ENCODE peak calls at places on chromosomes 12 and 14, in eight cellular contexts. One of them, this sample, is unnamed.

GRCh38 chr12:132329036-132329738 is at the start of gene GALNT9:
- DNase-seq in Calu3: no peak
- DNase-seq in progenitor cell of endocrine pancreas: peak
- DNase-seq in sigmoid colon: no peak
- DNase-seq in heart right ventricle: no peak
- DNase-seq in WTC11: peak
- DNase-seq in D721Med: no peak
- DNase-seq in AG09319: no peak
- DNase-seq in this sample: no peak

GRCh38 chr12:88571543-88571942 is 8.7 kb downstream of the KITLG start:
- DNase-seq in Calu3: no peak
- DNase-seq in progenitor cell of endocrine pancreas: no peak
- DNase-seq in sigmoid colon: no peak
- DNase-seq in heart right ventricle: no peak
- DNase-seq in WTC11: no peak
- DNase-seq in D721Med: no peak
- DNase-seq in AG09319: peak
- DNase-seq in this sample: no peak

GRCh38 chr14:67940894-67941455 is 121.4 kb downstream of the RAD51B start:
- DNase-seq in Calu3: no peak
- DNase-seq in progenitor cell of endocrine pancreas: no peak
- DNase-seq in sigmoid colon: no peak
- DNase-seq in heart right ventricle: peak
- DNase-seq in WTC11: no peak
- DNase-seq in D721Med: no peak
- DNase-seq in AG09319: peak
- DNase-seq in this sample: no peak

GRCh38 chr14:29016050-29016900 is 249.7 kb downstream of the FOXG1 start:
- DNase-seq in Calu3: peak
- DNase-seq in progenitor cell of endocrine pancreas: peak
- DNase-seq in sigmoid colon: no peak
- DNase-seq in heart right ventricle: no peak
- DNase-seq in WTC11: peak
- DNase-seq in D721Med: no peak
- DNase-seq in AG09319: peak
- DNase-seq in this sample: no peak

GRCh38 chr12:56040151-56040550 is 1.6 kb upstream of the RPS26 start:
- DNase-seq in Calu3: no peak
- DNase-seq in progenitor cell of endocrine pancreas: no peak
- DNase-seq in sigmoid colon: no peak
- DNase-seq in heart right ventricle: no peak
- DNase-seq in WTC11: no peak
- DNase-seq in D721Med: no peak
- DNase-seq in AG09319: no peak
- DNase-seq in this sample: no peak

GRCh38 chr14:61774861-61775260 is 12.6 kb downstream of the SNAPC1 start:
- DNase-seq in Calu3: no peak
- DNase-seq in progenitor cell of endocrine pancreas: no peak
- DNase-seq in sigmoid colon: no peak
- DNase-seq in heart right ventricle: no peak
- DNase-seq in WTC11: no peak
- DNase-seq in D721Med: no peak
- DNase-seq in AG09319: no peak
- DNase-seq in this sample: no peak

GRCh38 chr12:6310771-6311610 is 509 bp downstream of the PLEKHG6 start:
- DNase-seq in Calu3: no peak
- DNase-seq in progenitor cell of endocrine pancreas: no peak
- DNase-seq in sigmoid colon: peak
- DNase-seq in heart right ventricle: no peak
- DNase-seq in WTC11: peak
- DNase-seq in D721Med: no peak
- DNase-seq in AG09319: no peak
- DNase-seq in this sample: no peak

GRCh38 chr14:91402278-91403068 is 15.1 kb downstream of the CCDC88C start:
- DNase-seq in Calu3: peak
- DNase-seq in progenitor cell of endocrine pancreas: no peak
- DNase-seq in sigmoid colon: no peak
- DNase-seq in heart right ventricle: peak
- DNase-seq in WTC11: no peak
- DNase-seq in D721Med: peak
- DNase-seq in AG09319: no peak
- DNase-seq in this sample: peak

GRCh38 chr12:21500786-21501257 is 613 bp downstream of the RECQL start:
- DNase-seq in Calu3: no peak
- DNase-seq in progenitor cell of endocrine pancreas: no peak
- DNase-seq in sigmoid colon: no peak
- DNase-seq in heart right ventricle: no peak
- DNase-seq in WTC11: no peak
- DNase-seq in D721Med: no peak
- DNase-seq in AG09319: no peak
- DNase-seq in this sample: no peak

GRCh38 chr14:101563654-101564443 is 2.6 kb downstream of the DIO3 start:
- DNase-seq in Calu3: no peak
- DNase-seq in progenitor cell of endocrine pancreas: no peak
- DNase-seq in sigmoid colon: no peak
- DNase-seq in heart right ventricle: no peak
- DNase-seq in WTC11: peak
- DNase-seq in D721Med: no peak
- DNase-seq in AG09319: no peak
- DNase-seq in this sample: peak

GRCh38 chr12:6528539-6529235 is 5.6 kb upstream of the GAPDH start:
- DNase-seq in Calu3: no peak
- DNase-seq in progenitor cell of endocrine pancreas: no peak
- DNase-seq in sigmoid colon: no peak
- DNase-seq in heart right ventricle: no peak
- DNase-seq in WTC11: no peak
- DNase-seq in D721Med: no peak
- DNase-seq in AG09319: no peak
- DNase-seq in this sample: no peak

GRCh38 chr14:56844603-56845002 is 34.3 kb upstream of the OTX2 start:
- DNase-seq in Calu3: no peak
- DNase-seq in progenitor cell of endocrine pancreas: no peak
- DNase-seq in sigmoid colon: no peak
- DNase-seq in heart right ventricle: no peak
- DNase-seq in WTC11: no peak
- DNase-seq in D721Med: no peak
- DNase-seq in AG09319: no peak
- DNase-seq in this sample: no peak

GRCh38 chr12:18430425-18431048 is 169.2 kb downstream of the PIK3C2G start:
- DNase-seq in Calu3: peak
- DNase-seq in progenitor cell of endocrine pancreas: peak
- DNase-seq in sigmoid colon: no peak
- DNase-seq in heart right ventricle: peak
- DNase-seq in WTC11: peak
- DNase-seq in D721Med: no peak
- DNase-seq in AG09319: peak
- DNase-seq in this sample: no peak

GRCh38 chr12:88575361-88575959 is 4.8 kb downstream of the KITLG start:
- DNase-seq in Calu3: no peak
- DNase-seq in progenitor cell of endocrine pancreas: no peak
- DNase-seq in sigmoid colon: no peak
- DNase-seq in heart right ventricle: no peak
- DNase-seq in WTC11: no peak
- DNase-seq in D721Med: no peak
- DNase-seq in AG09319: no peak
- DNase-seq in this sample: no peak

GRCh38 chr14:91575469-91576208 is 65.5 kb upstream of the PPP4R3A start:
- DNase-seq in Calu3: peak
- DNase-seq in progenitor cell of endocrine pancreas: no peak
- DNase-seq in sigmoid colon: no peak
- DNase-seq in heart right ventricle: no peak
- DNase-seq in WTC11: no peak
- DNase-seq in D721Med: no peak
- DNase-seq in AG09319: no peak
- DNase-seq in this sample: no peak

GRCh38 chr12:86838709-86839108 is 582.5 kb upstream of the MGAT4C start:
- DNase-seq in Calu3: no peak
- DNase-seq in progenitor cell of endocrine pancreas: no peak
- DNase-seq in sigmoid colon: no peak
- DNase-seq in heart right ventricle: no peak
- DNase-seq in WTC11: no peak
- DNase-seq in D721Med: no peak
- DNase-seq in AG09319: no peak
- DNase-seq in this sample: no peak
- TF ChIP-seq CTCF in Calu3: no peak
- TF ChIP-seq CTCF in progenitor cell of endocrine pancreas: no peak
- TF ChIP-seq CTCF in sigmoid colon: no peak
- TF ChIP-seq CTCF in heart right ventricle: no peak
- TF ChIP-seq CTCF in WTC11: no peak
- TF ChIP-seq CTCF in D721Med: peak
- TF ChIP-seq CTCF in AG09319: no peak
- TF ChIP-seq CTCF in this sample: no peak

DNA sequence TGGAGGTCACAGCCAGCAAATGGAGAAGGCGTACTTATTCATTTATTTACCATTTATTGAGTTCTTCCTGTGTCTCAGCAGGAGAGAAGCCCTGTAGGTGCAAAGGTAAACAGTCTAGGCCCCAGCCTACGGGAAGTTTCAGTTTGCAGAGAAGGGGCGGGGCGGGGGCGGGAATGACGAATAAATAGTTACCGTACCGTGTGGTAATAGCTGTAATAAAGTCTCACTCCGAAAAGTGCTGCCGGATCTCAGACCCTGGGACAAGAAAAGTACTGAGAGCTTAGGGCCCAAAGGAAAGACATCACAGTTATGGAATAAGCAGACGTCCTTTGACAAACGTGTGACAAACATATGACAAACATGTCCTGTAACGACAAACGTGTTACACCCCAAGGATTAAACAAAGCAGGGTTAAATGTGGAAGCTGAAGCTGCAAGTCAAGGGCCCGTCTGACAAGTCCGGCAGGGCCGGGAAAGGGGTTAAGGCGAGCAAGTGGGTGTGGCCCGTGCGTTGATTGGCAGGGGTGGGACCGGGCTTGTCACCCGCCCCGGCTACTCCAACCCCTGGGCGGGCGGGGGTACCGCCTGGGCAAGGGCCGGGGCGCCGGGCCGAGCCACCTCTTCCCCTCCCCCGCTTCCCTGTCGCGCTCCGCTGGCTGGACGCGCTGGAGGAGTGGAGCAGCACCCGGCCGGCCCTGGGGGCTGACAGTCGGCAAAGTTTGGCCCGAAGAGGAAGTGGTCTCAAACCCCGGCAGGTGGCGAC is at the start of gene LRP10:
- DNase-seq in Calu3: peak
- DNase-seq in progenitor cell of endocrine pancreas: peak
- DNase-seq in sigmoid colon: peak
- DNase-seq in heart right ventricle: peak
- DNase-seq in WTC11: peak
- DNase-seq in D721Med: no peak
- DNase-seq in AG09319: peak
- DNase-seq in this sample: peak
- TF ChIP-seq CTCF in Calu3: no peak
- TF ChIP-seq CTCF in progenitor cell of endocrine pancreas: no peak
- TF ChIP-seq CTCF in sigmoid colon: no peak
- TF ChIP-seq CTCF in heart right ventricle: no peak
- TF ChIP-seq CTCF in WTC11: no peak
- TF ChIP-seq CTCF in D721Med: no peak
- TF ChIP-seq CTCF in AG09319: no peak
- TF ChIP-seq CTCF in this sample: no peak

GRCh38 chr12:116442981-116443380 is 116.2 kb upstream of the MAP1LC3B2 start:
- DNase-seq in Calu3: no peak
- DNase-seq in progenitor cell of endocrine pancreas: no peak
- DNase-seq in sigmoid colon: no peak
- DNase-seq in heart right ventricle: no peak
- DNase-seq in WTC11: no peak
- DNase-seq in D721Med: no peak
- DNase-seq in AG09319: no peak
- DNase-seq in this sample: no peak

GRCh38 chr12:116450406-116450910 is 108.7 kb upstream of the MAP1LC3B2 start:
- DNase-seq in Calu3: no peak
- DNase-seq in progenitor cell of endocrine pancreas: no peak
- DNase-seq in sigmoid colon: no peak
- DNase-seq in heart right ventricle: no peak
- DNase-seq in WTC11: no peak
- DNase-seq in D721Med: no peak
- DNase-seq in AG09319: no peak
- DNase-seq in this sample: no peak

GRCh38 chr12:116443706-116444589 is 115.2 kb upstream of the MAP1LC3B2 start:
- DNase-seq in Calu3: no peak
- DNase-seq in progenitor cell of endocrine pancreas: no peak
- DNase-seq in sigmoid colon: no peak
- DNase-seq in heart right ventricle: no peak
- DNase-seq in WTC11: no peak
- DNase-seq in D721Med: no peak
- DNase-seq in AG09319: no peak
- DNase-seq in this sample: peak

GRCh38 chr12:116444590-116444943 is 114.6 kb upstream of the MAP1LC3B2 start:
- DNase-seq in Calu3: no peak
- DNase-seq in progenitor cell of endocrine pancreas: no peak
- DNase-seq in sigmoid colon: no peak
- DNase-seq in heart right ventricle: no peak
- DNase-seq in WTC11: no peak
- DNase-seq in D721Med: no peak
- DNase-seq in AG09319: no peak
- DNase-seq in this sample: no peak

GRCh38 chr12:116448165-116448756 is 110.9 kb upstream of the MAP1LC3B2 start:
- DNase-seq in Calu3: no peak
- DNase-seq in progenitor cell of endocrine pancreas: no peak
- DNase-seq in sigmoid colon: no peak
- DNase-seq in heart right ventricle: no peak
- DNase-seq in WTC11: no peak
- DNase-seq in D721Med: no peak
- DNase-seq in AG09319: no peak
- DNase-seq in this sample: no peak
- TF ChIP-seq CTCF in Calu3: no peak
- TF ChIP-seq CTCF in progenitor cell of endocrine pancreas: no peak
- TF ChIP-seq CTCF in sigmoid colon: no peak
- TF ChIP-seq CTCF in heart right ventricle: no peak
- TF ChIP-seq CTCF in WTC11: no peak
- TF ChIP-seq CTCF in D721Med: no peak
- TF ChIP-seq CTCF in AG09319: no peak
- TF ChIP-seq CTCF in this sample: no peak

DNA sequence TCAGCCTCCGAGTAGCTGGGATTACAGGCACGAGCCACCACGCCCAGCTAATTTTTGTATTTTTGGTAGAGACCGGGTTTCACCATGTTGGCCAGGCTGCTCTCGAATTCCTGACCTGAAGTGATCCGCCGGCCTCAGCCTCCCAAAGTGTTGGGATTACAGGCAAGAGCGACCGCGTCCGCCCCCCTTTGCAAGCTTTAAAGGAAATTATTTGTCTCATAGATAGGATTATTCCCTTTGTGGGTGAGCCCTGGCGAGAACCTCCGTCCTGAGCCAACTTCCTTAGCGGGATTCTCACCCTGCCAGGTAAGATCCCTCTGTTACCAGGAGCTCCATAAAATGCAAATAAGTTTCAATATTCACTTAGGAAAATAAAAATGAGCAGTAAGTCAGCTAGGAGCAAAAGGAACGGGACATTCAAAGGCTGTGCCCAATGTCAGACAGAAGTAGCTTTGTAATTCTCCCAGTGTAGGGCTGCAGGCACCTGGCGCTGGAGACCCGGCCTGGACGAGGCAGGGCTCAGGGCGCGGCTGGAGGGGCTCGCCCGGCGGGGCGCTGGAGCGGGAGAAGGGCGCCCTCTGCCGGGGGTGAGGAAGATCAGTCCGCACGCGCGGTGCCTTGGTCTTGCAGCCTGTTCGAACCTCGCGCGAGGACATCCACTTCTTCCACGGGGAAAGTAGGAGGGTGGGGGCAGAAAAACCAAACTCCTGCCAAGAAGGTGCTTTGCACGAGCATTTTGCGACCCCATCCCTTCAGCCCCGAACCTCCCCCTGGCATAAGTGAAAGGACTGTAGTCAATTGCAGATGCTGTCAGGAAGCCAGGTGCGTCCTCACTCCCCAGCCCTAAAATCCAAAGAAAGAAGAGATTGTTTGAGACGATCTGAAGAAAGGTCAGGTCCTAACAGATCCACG is 47.1 kb upstream of the PLXNC1 start:
- DNase-seq in Calu3: peak
- DNase-seq in progenitor cell of endocrine pancreas: peak
- DNase-seq in sigmoid colon: peak
- DNase-seq in heart right ventricle: peak
- DNase-seq in WTC11: peak
- DNase-seq in D721Med: peak
- DNase-seq in AG09319: peak
- DNase-seq in this sample: peak
- TF ChIP-seq CTCF in Calu3: peak
- TF ChIP-seq CTCF in progenitor cell of endocrine pancreas: peak
- TF ChIP-seq CTCF in sigmoid colon: peak
- TF ChIP-seq CTCF in heart right ventricle: peak
- TF ChIP-seq CTCF in WTC11: peak
- TF ChIP-seq CTCF in D721Med: peak
- TF ChIP-seq CTCF in AG09319: peak
- TF ChIP-seq CTCF in this sample: peak

This sample was measured in upper lobe of left lung.